ENCODE peak calls at places on chromosome 18, in ten cellular contexts. G is heart left ventricle, N is H7, A is osteocyte, I is T-helper 17 cell, R is neural crest cell, F is EL, B is NCI-H2029, L is RWPE1, M is heart right ventricle. E is an unnamed sample.

GRCh38 chr18:3689091-3689490 is 239.1 kb downstream of the TGIF1 start:
- DNase-seq in B (no peak), I (no peak), N (no peak), G (no peak), A (no peak), M (no peak), R (no peak), L (no peak), F (no peak), E (no peak)

GRCh38 chr18:13376841-13377351 is 158.3 kb downstream of the LDLRAD4 start:
- DNase-seq in N (no peak), B (no peak), M (no peak), A (peak; percentile 80), L (no peak), G (no peak), R (no peak), I (peak; percentile 64), F (no peak), E (no peak)

GRCh38 chr18:5097116-5097703 is 99.8 kb downstream of the AKAIN1 start:
- DNase-seq in G (no peak), R (no peak), B (no peak), N (no peak), L (no peak), M (no peak), I (no peak), A (no peak), F (no peak), E (no peak)

GRCh38 chr18:27861539-27861938 is 315.4 kb downstream of the CDH2 start:
- DNase-seq in F (no peak), L (no peak), I (no peak), A (no peak), M (no peak), B (peak; percentile 72), G (peak; percentile 18), R (no peak), N (no peak), E (no peak)

GRCh38 chr18:76493213-76494107 is 1.6 kb downstream of the ZNF516 start:
- DNase-seq in A (no peak), N (peak; percentile 72), M (no peak), G (no peak), R (peak; percentile 27), B (no peak), I (no peak), L (peak; percentile 79), F (peak; percentile 57), E (no peak)

GRCh38 chr18:2978626-2979025 is 34.3 kb downstream of the LPIN2 start:
- DNase-seq in I (peak; percentile 35), L (no peak), M (no peak), N (no peak), G (no peak), B (no peak), F (peak; percentile 89), A (no peak), R (no peak), E (no peak)

GRCh38 chr18:76911440-76911839 is 89.1 kb downstream of the ZNF236 start:
- DNase-seq in B (no peak), R (no peak), G (no peak), F (no peak), M (no peak), A (no peak), N (no peak), L (no peak), I (no peak), E (no peak)

GRCh38 chr18:9708882-9709877 is 1.1 kb downstream of the RAB31 start:
- DNase-seq in R (no peak), F (peak; percentile 40), N (peak; percentile 63), L (no peak), M (no peak), I (no peak), A (no peak), B (no peak), G (peak; percentile 33), E (peak; percentile 29)

GRCh38 chr18:23422751-23423418 is 30.2 kb upstream of the RIOK3 start:
- DNase-seq in I (no peak), M (no peak), R (no peak), L (peak; percentile 29), N (no peak), A (no peak), F (peak; percentile 76), B (peak; percentile 25), G (no peak), E (peak; percentile 22)

GRCh38 chr18:41524674-41525470 is 430.2 kb upstream of the PIK3C3 start:
- DNase-seq in B (no peak), I (no peak), A (no peak), R (no peak), F (no peak), N (no peak), G (no peak), L (no peak), M (no peak), E (no peak)

GRCh38 chr18:10124071-10124470 is 210.3 kb downstream of the VAPA start:
- DNase-seq in A (no peak), B (no peak), L (no peak), N (no peak), F (no peak), G (no peak), M (no peak), I (no peak), R (no peak), E (no peak)

GRCh38 chr18:48336332-48336731 is 72.9 kb downstream of the ZBTB7C start:
- DNase-seq in R (no peak), N (no peak), G (no peak), L (no peak), I (no peak), B (peak; percentile 51), A (no peak), F (no peak), M (no peak), E (no peak)

GRCh38 chr18:8963876-8964275 is 138.6 kb upstream of the NDUFV2 start:
- DNase-seq in A (no peak), G (no peak), L (no peak), R (no peak), M (no peak), I (no peak), F (no peak), N (no peak), B (no peak), E (no peak)

GRCh38 chr18:37476611-37477295 is 88.8 kb downstream of the CELF4 start:
- DNase-seq in R (no peak), N (no peak), F (no peak), G (no peak), M (no peak), I (no peak), L (no peak), A (no peak), B (no peak), E (no peak)